ENCODE peak calls at places on chromosome X, in seven cellular contexts. One of them, this sample, is unnamed.
A peak's percentile ranks its signal among the peaks of the same experiment; 100 is the strongest.

GRCh38 chrX:30875957-30876356 is 13.1 kb downstream of the TAB3 start:
- DNase-seq in cardiac muscle cell: peak; percentile 63
- DNase-seq in H7: no peak
- DNase-seq in iris pigment epithelial cell: peak; percentile 88
- DNase-seq in GOT3: no peak
- DNase-seq in activated T-cell treated with anti-CD3 and anti-CD28 coated beads, Interleukin-2, amount 50 U/mL, for 72 hours: peak; percentile 4
- DNase-seq in stimulated activated CD4-positive, alpha-beta T cell treated with anti-CD3 and anti-CD28 coated beads, Interleukin-4, amount 100 ng/mL, for 1 hour: no peak
- DNase-seq in this sample: no peak

GRCh38 chrX:133290076-133290475 is 71.9 kb upstream of the TFDP3 start:
- DNase-seq in activated T-cell treated with anti-CD3 and anti-CD28 coated beads, Interleukin-2, amount 50 U/mL, for 72 hours: no peak
- DNase-seq in GOT3: no peak
- DNase-seq in iris pigment epithelial cell: peak; percentile 34
- DNase-seq in cardiac muscle cell: peak; percentile 9
- DNase-seq in stimulated activated CD4-positive, alpha-beta T cell treated with anti-CD3 and anti-CD28 coated beads, Interleukin-4, amount 100 ng/mL, for 1 hour: no peak
- DNase-seq in H7: no peak
- DNase-seq in this sample: no peak

GRCh38 chrX:13266641-13267420 is 53.0 kb downstream of the ATXN3L start:
- DNase-seq in stimulated activated CD4-positive, alpha-beta T cell treated with anti-CD3 and anti-CD28 coated beads, Interleukin-4, amount 100 ng/mL, for 1 hour: peak; percentile 2
- DNase-seq in GOT3: no peak
- DNase-seq in H7: no peak
- DNase-seq in iris pigment epithelial cell: peak; percentile 52
- DNase-seq in activated T-cell treated with anti-CD3 and anti-CD28 coated beads, Interleukin-2, amount 50 U/mL, for 72 hours: no peak
- DNase-seq in cardiac muscle cell: no peak
- DNase-seq in this sample: no peak

GRCh38 chrX:12974797-12975669 is at the start of gene TMSB4X:
- DNase-seq in stimulated activated CD4-positive, alpha-beta T cell treated with anti-CD3 and anti-CD28 coated beads, Interleukin-4, amount 100 ng/mL, for 1 hour: peak; percentile 82
- DNase-seq in H7: peak; percentile 95
- DNase-seq in GOT3: peak; percentile 98
- DNase-seq in cardiac muscle cell: peak; percentile 87
- DNase-seq in iris pigment epithelial cell: peak; percentile 76
- DNase-seq in activated T-cell treated with anti-CD3 and anti-CD28 coated beads, Interleukin-2, amount 50 U/mL, for 72 hours: peak; percentile 88
- DNase-seq in this sample: peak; percentile 80

GRCh38 chrX:134999469-134999868 is 8.7 kb downstream of the SMIM10 start:
- DNase-seq in stimulated activated CD4-positive, alpha-beta T cell treated with anti-CD3 and anti-CD28 coated beads, Interleukin-4, amount 100 ng/mL, for 1 hour: no peak
- DNase-seq in cardiac muscle cell: peak; percentile 71
- DNase-seq in iris pigment epithelial cell: peak; percentile 62
- DNase-seq in activated T-cell treated with anti-CD3 and anti-CD28 coated beads, Interleukin-2, amount 50 U/mL, for 72 hours: no peak
- DNase-seq in GOT3: no peak
- DNase-seq in H7: peak; percentile 49
- DNase-seq in this sample: no peak

GRCh38 chrX:17075004-17075403 is 128.5 kb downstream of the REPS2 start:
- DNase-seq in H7: no peak
- DNase-seq in iris pigment epithelial cell: no peak
- DNase-seq in activated T-cell treated with anti-CD3 and anti-CD28 coated beads, Interleukin-2, amount 50 U/mL, for 72 hours: no peak
- DNase-seq in stimulated activated CD4-positive, alpha-beta T cell treated with anti-CD3 and anti-CD28 coated beads, Interleukin-4, amount 100 ng/mL, for 1 hour: no peak
- DNase-seq in GOT3: no peak
- DNase-seq in cardiac muscle cell: no peak
- DNase-seq in this sample: no peak

GRCh38 chrX:47960400-47960799 is 43.4 kb downstream of the ZNF182 start:
- DNase-seq in stimulated activated CD4-positive, alpha-beta T cell treated with anti-CD3 and anti-CD28 coated beads, Interleukin-4, amount 100 ng/mL, for 1 hour: no peak
- DNase-seq in H7: no peak
- DNase-seq in GOT3: no peak
- DNase-seq in iris pigment epithelial cell: no peak
- DNase-seq in cardiac muscle cell: no peak
- DNase-seq in activated T-cell treated with anti-CD3 and anti-CD28 coated beads, Interleukin-2, amount 50 U/mL, for 72 hours: no peak
- DNase-seq in this sample: no peak

GRCh38 chrX:37685452-37686347 is at the start of gene XK:
- DNase-seq in stimulated activated CD4-positive, alpha-beta T cell treated with anti-CD3 and anti-CD28 coated beads, Interleukin-4, amount 100 ng/mL, for 1 hour: peak; percentile 33
- DNase-seq in iris pigment epithelial cell: peak; percentile 14
- DNase-seq in cardiac muscle cell: peak; percentile 25
- DNase-seq in H7: peak; percentile 76
- DNase-seq in activated T-cell treated with anti-CD3 and anti-CD28 coated beads, Interleukin-2, amount 50 U/mL, for 72 hours: peak; percentile 47
- DNase-seq in GOT3: no peak
- DNase-seq in this sample: peak; percentile 19

GRCh38 chrX:6226646-6227444 is 1.8 kb downstream of the NLGN4X start:
- DNase-seq in activated T-cell treated with anti-CD3 and anti-CD28 coated beads, Interleukin-2, amount 50 U/mL, for 72 hours: no peak
- DNase-seq in iris pigment epithelial cell: no peak
- DNase-seq in GOT3: no peak
- DNase-seq in stimulated activated CD4-positive, alpha-beta T cell treated with anti-CD3 and anti-CD28 coated beads, Interleukin-4, amount 100 ng/mL, for 1 hour: no peak
- DNase-seq in cardiac muscle cell: no peak
- DNase-seq in H7: peak; percentile 75
- DNase-seq in this sample: no peak

GRCh38 chrX:109856974-109857373 is 123.9 kb upstream of the ACSL4 start:
- DNase-seq in stimulated activated CD4-positive, alpha-beta T cell treated with anti-CD3 and anti-CD28 coated beads, Interleukin-4, amount 100 ng/mL, for 1 hour: no peak
- DNase-seq in iris pigment epithelial cell: peak; percentile 31
- DNase-seq in H7: peak; percentile 22
- DNase-seq in cardiac muscle cell: peak; percentile 54
- DNase-seq in activated T-cell treated with anti-CD3 and anti-CD28 coated beads, Interleukin-2, amount 50 U/mL, for 72 hours: peak; percentile 23
- DNase-seq in GOT3: no peak
- DNase-seq in this sample: peak; percentile 23

GRCh38 chrX:132023896-132024386 is 839 bp downstream of the STK26 start:
- DNase-seq in H7: no peak
- DNase-seq in iris pigment epithelial cell: no peak
- DNase-seq in activated T-cell treated with anti-CD3 and anti-CD28 coated beads, Interleukin-2, amount 50 U/mL, for 72 hours: peak; percentile 57
- DNase-seq in GOT3: no peak
- DNase-seq in stimulated activated CD4-positive, alpha-beta T cell treated with anti-CD3 and anti-CD28 coated beads, Interleukin-4, amount 100 ng/mL, for 1 hour: peak; percentile 45
- DNase-seq in cardiac muscle cell: no peak
- DNase-seq in this sample: peak; percentile 12

GRCh38 chrX:101682723-101683122 is 23.1 kb upstream of the ARMCX2 start:
- DNase-seq in activated T-cell treated with anti-CD3 and anti-CD28 coated beads, Interleukin-2, amount 50 U/mL, for 72 hours: no peak
- DNase-seq in stimulated activated CD4-positive, alpha-beta T cell treated with anti-CD3 and anti-CD28 coated beads, Interleukin-4, amount 100 ng/mL, for 1 hour: no peak
- DNase-seq in iris pigment epithelial cell: peak; percentile 5
- DNase-seq in GOT3: peak; percentile 4
- DNase-seq in cardiac muscle cell: no peak
- DNase-seq in H7: no peak
- DNase-seq in this sample: no peak

GRCh38 chrX:101745046-101745445 is 85.4 kb upstream of the ARMCX2 start:
- DNase-seq in iris pigment epithelial cell: no peak
- DNase-seq in cardiac muscle cell: no peak
- DNase-seq in activated T-cell treated with anti-CD3 and anti-CD28 coated beads, Interleukin-2, amount 50 U/mL, for 72 hours: no peak
- DNase-seq in stimulated activated CD4-positive, alpha-beta T cell treated with anti-CD3 and anti-CD28 coated beads, Interleukin-4, amount 100 ng/mL, for 1 hour: no peak
- DNase-seq in H7: no peak
- DNase-seq in GOT3: no peak
- DNase-seq in this sample: no peak

GRCh38 chrX:117808413-117808812 is 308.2 kb downstream of the KLHL13 start:
- DNase-seq in cardiac muscle cell: no peak
- DNase-seq in GOT3: no peak
- DNase-seq in stimulated activated CD4-positive, alpha-beta T cell treated with anti-CD3 and anti-CD28 coated beads, Interleukin-4, amount 100 ng/mL, for 1 hour: no peak
- DNase-seq in activated T-cell treated with anti-CD3 and anti-CD28 coated beads, Interleukin-2, amount 50 U/mL, for 72 hours: no peak
- DNase-seq in H7: no peak
- DNase-seq in iris pigment epithelial cell: no peak
- DNase-seq in this sample: no peak

GRCh38 chrX:56025872-56026571 is 206.1 kb upstream of the KLF8 start:
- DNase-seq in activated T-cell treated with anti-CD3 and anti-CD28 coated beads, Interleukin-2, amount 50 U/mL, for 72 hours: no peak
- DNase-seq in iris pigment epithelial cell: no peak
- DNase-seq in stimulated activated CD4-positive, alpha-beta T cell treated with anti-CD3 and anti-CD28 coated beads, Interleukin-4, amount 100 ng/mL, for 1 hour: no peak
- DNase-seq in H7: no peak
- DNase-seq in cardiac muscle cell: no peak
- DNase-seq in GOT3: no peak
- DNase-seq in this sample: no peak

GRCh38 chrX:148311544-148311943 is 188.9 kb upstream of the AFF2 start:
- DNase-seq in GOT3: no peak
- DNase-seq in H7: no peak
- DNase-seq in cardiac muscle cell: no peak
- DNase-seq in activated T-cell treated with anti-CD3 and anti-CD28 coated beads, Interleukin-2, amount 50 U/mL, for 72 hours: no peak
- DNase-seq in stimulated activated CD4-positive, alpha-beta T cell treated with anti-CD3 and anti-CD28 coated beads, Interleukin-4, amount 100 ng/mL, for 1 hour: no peak
- DNase-seq in iris pigment epithelial cell: no peak
- DNase-seq in this sample: no peak

GRCh38 chrX:77628294-77629025 is 157.6 kb downstream of the ATRX start:
- DNase-seq in activated T-cell treated with anti-CD3 and anti-CD28 coated beads, Interleukin-2, amount 50 U/mL, for 72 hours: no peak
- DNase-seq in iris pigment epithelial cell: no peak
- DNase-seq in H7: no peak
- DNase-seq in GOT3: no peak
- DNase-seq in stimulated activated CD4-positive, alpha-beta T cell treated with anti-CD3 and anti-CD28 coated beads, Interleukin-4, amount 100 ng/mL, for 1 hour: no peak
- DNase-seq in cardiac muscle cell: peak; percentile 6
- DNase-seq in this sample: no peak

GRCh38 chrX:68694429-68695205 is 47.2 kb downstream of the STARD8 start:
- DNase-seq in activated T-cell treated with anti-CD3 and anti-CD28 coated beads, Interleukin-2, amount 50 U/mL, for 72 hours: no peak
- DNase-seq in stimulated activated CD4-positive, alpha-beta T cell treated with anti-CD3 and anti-CD28 coated beads, Interleukin-4, amount 100 ng/mL, for 1 hour: no peak
- DNase-seq in H7: no peak
- DNase-seq in cardiac muscle cell: no peak
- DNase-seq in GOT3: no peak
- DNase-seq in iris pigment epithelial cell: no peak
- DNase-seq in this sample: no peak

GRCh38 chrX:28697732-28698131 is 110.5 kb downstream of the IL1RAPL1 start:
- DNase-seq in H7: no peak
- DNase-seq in iris pigment epithelial cell: no peak
- DNase-seq in stimulated activated CD4-positive, alpha-beta T cell treated with anti-CD3 and anti-CD28 coated beads, Interleukin-4, amount 100 ng/mL, for 1 hour: no peak
- DNase-seq in cardiac muscle cell: no peak
- DNase-seq in GOT3: no peak
- DNase-seq in activated T-cell treated with anti-CD3 and anti-CD28 coated beads, Interleukin-2, amount 50 U/mL, for 72 hours: no peak
- DNase-seq in this sample: no peak

GRCh38 chrX:23344208-23344903 is 9.7 kb downstream of the PTCHD1 start:
- DNase-seq in activated T-cell treated with anti-CD3 and anti-CD28 coated beads, Interleukin-2, amount 50 U/mL, for 72 hours: no peak
- DNase-seq in GOT3: no peak
- DNase-seq in iris pigment epithelial cell: peak; percentile 40
- DNase-seq in stimulated activated CD4-positive, alpha-beta T cell treated with anti-CD3 and anti-CD28 coated beads, Interleukin-4, amount 100 ng/mL, for 1 hour: no peak
- DNase-seq in H7: peak; percentile 19
- DNase-seq in cardiac muscle cell: no peak
- DNase-seq in this sample: no peak

GRCh38 chrX:150567645-150568319 is 639 bp upstream of the MTM1 start:
- DNase-seq in stimulated activated CD4-positive, alpha-beta T cell treated with anti-CD3 and anti-CD28 coated beads, Interleukin-4, amount 100 ng/mL, for 1 hour: no peak
- DNase-seq in activated T-cell treated with anti-CD3 and anti-CD28 coated beads, Interleukin-2, amount 50 U/mL, for 72 hours: no peak
- DNase-seq in GOT3: no peak
- DNase-seq in iris pigment epithelial cell: no peak
- DNase-seq in H7: no peak
- DNase-seq in cardiac muscle cell: no peak
- DNase-seq in this sample: no peak

GRCh38 chrX:39886282-39886681 is 211.5 kb downstream of the BCOR start:
- DNase-seq in cardiac muscle cell: no peak
- DNase-seq in GOT3: no peak
- DNase-seq in iris pigment epithelial cell: no peak
- DNase-seq in stimulated activated CD4-positive, alpha-beta T cell treated with anti-CD3 and anti-CD28 coated beads, Interleukin-4, amount 100 ng/mL, for 1 hour: no peak
- DNase-seq in H7: no peak
- DNase-seq in activated T-cell treated with anti-CD3 and anti-CD28 coated beads, Interleukin-2, amount 50 U/mL, for 72 hours: no peak
- DNase-seq in this sample: no peak

GRCh38 chrX:45592067-45592466 is 391.4 kb upstream of the DIPK2B start:
- DNase-seq in GOT3: no peak
- DNase-seq in activated T-cell treated with anti-CD3 and anti-CD28 coated beads, Interleukin-2, amount 50 U/mL, for 72 hours: no peak
- DNase-seq in H7: no peak
- DNase-seq in cardiac muscle cell: peak; percentile 1
- DNase-seq in iris pigment epithelial cell: no peak
- DNase-seq in stimulated activated CD4-positive, alpha-beta T cell treated with anti-CD3 and anti-CD28 coated beads, Interleukin-4, amount 100 ng/mL, for 1 hour: no peak
- DNase-seq in this sample: no peak

GRCh38 chrX:124406294-124407013 is 60.1 kb downstream of the SH2D1A start:
- DNase-seq in stimulated activated CD4-positive, alpha-beta T cell treated with anti-CD3 and anti-CD28 coated beads, Interleukin-4, amount 100 ng/mL, for 1 hour: peak; percentile 44
- DNase-seq in activated T-cell treated with anti-CD3 and anti-CD28 coated beads, Interleukin-2, amount 50 U/mL, for 72 hours: peak; percentile 72
- DNase-seq in H7: peak; percentile 64
- DNase-seq in GOT3: peak; percentile 9
- DNase-seq in iris pigment epithelial cell: peak; percentile 83
- DNase-seq in cardiac muscle cell: peak; percentile 74
- DNase-seq in this sample: peak; percentile 1

GRCh38 chrX:83508006-83508405 is at the start of gene POU3F4:
- DNase-seq in H7: peak; percentile 78
- DNase-seq in iris pigment epithelial cell: no peak
- DNase-seq in activated T-cell treated with anti-CD3 and anti-CD28 coated beads, Interleukin-2, amount 50 U/mL, for 72 hours: no peak
- DNase-seq in cardiac muscle cell: no peak
- DNase-seq in stimulated activated CD4-positive, alpha-beta T cell treated with anti-CD3 and anti-CD28 coated beads, Interleukin-4, amount 100 ng/mL, for 1 hour: no peak
- DNase-seq in GOT3: no peak
- DNase-seq in this sample: no peak

GRCh38 chrX:110188701-110189558 is 129.0 kb downstream of the AMMECR1 start:
- DNase-seq in cardiac muscle cell: no peak
- DNase-seq in iris pigment epithelial cell: no peak
- DNase-seq in activated T-cell treated with anti-CD3 and anti-CD28 coated beads, Interleukin-2, amount 50 U/mL, for 72 hours: no peak
- DNase-seq in H7: no peak
- DNase-seq in GOT3: no peak
- DNase-seq in stimulated activated CD4-positive, alpha-beta T cell treated with anti-CD3 and anti-CD28 coated beads, Interleukin-4, amount 100 ng/mL, for 1 hour: no peak
- DNase-seq in this sample: no peak

GRCh38 chrX:45735571-45735970 is 534.9 kb upstream of the DIPK2B start:
- DNase-seq in activated T-cell treated with anti-CD3 and anti-CD28 coated beads, Interleukin-2, amount 50 U/mL, for 72 hours: no peak
- DNase-seq in cardiac muscle cell: no peak
- DNase-seq in H7: no peak
- DNase-seq in GOT3: no peak
- DNase-seq in iris pigment epithelial cell: no peak
- DNase-seq in stimulated activated CD4-positive, alpha-beta T cell treated with anti-CD3 and anti-CD28 coated beads, Interleukin-4, amount 100 ng/mL, for 1 hour: no peak
- DNase-seq in this sample: no peak

GRCh38 chrX:152897216-152898144 is at the start of gene ZNF185:
- DNase-seq in activated T-cell treated with anti-CD3 and anti-CD28 coated beads, Interleukin-2, amount 50 U/mL, for 72 hours: no peak
- DNase-seq in stimulated activated CD4-positive, alpha-beta T cell treated with anti-CD3 and anti-CD28 coated beads, Interleukin-4, amount 100 ng/mL, for 1 hour: peak; percentile 3
- DNase-seq in iris pigment epithelial cell: peak; percentile 10
- DNase-seq in H7: peak; percentile 94
- DNase-seq in GOT3: no peak
- DNase-seq in cardiac muscle cell: peak; percentile 58
- DNase-seq in this sample: no peak

GRCh38 chrX:29241831-29242230 is 654.6 kb downstream of the IL1RAPL1 start:
- DNase-seq in H7: no peak
- DNase-seq in GOT3: no peak
- DNase-seq in stimulated activated CD4-positive, alpha-beta T cell treated with anti-CD3 and anti-CD28 coated beads, Interleukin-4, amount 100 ng/mL, for 1 hour: no peak
- DNase-seq in activated T-cell treated with anti-CD3 and anti-CD28 coated beads, Interleukin-2, amount 50 U/mL, for 72 hours: no peak
- DNase-seq in cardiac muscle cell: no peak
- DNase-seq in iris pigment epithelial cell: peak; percentile 51
- DNase-seq in this sample: no peak

GRCh38 chrX:331145-331771 is 12.7 kb upstream of the GTPBP6 start:
- DNase-seq in H7: peak; percentile 88
- DNase-seq in activated T-cell treated with anti-CD3 and anti-CD28 coated beads, Interleukin-2, amount 50 U/mL, for 72 hours: peak; percentile 14
- DNase-seq in cardiac muscle cell: peak; percentile 51
- DNase-seq in GOT3: peak; percentile 26
- DNase-seq in stimulated activated CD4-positive, alpha-beta T cell treated with anti-CD3 and anti-CD28 coated beads, Interleukin-4, amount 100 ng/mL, for 1 hour: no peak
- DNase-seq in iris pigment epithelial cell: peak; percentile 39
- DNase-seq in this sample: no peak

GRCh38 chrX:2536974-2537373 is 36.2 kb upstream of the DHRSX start:
- DNase-seq in cardiac muscle cell: no peak
- DNase-seq in H7: no peak
- DNase-seq in activated T-cell treated with anti-CD3 and anti-CD28 coated beads, Interleukin-2, amount 50 U/mL, for 72 hours: no peak
- DNase-seq in GOT3: no peak
- DNase-seq in iris pigment epithelial cell: no peak
- DNase-seq in stimulated activated CD4-positive, alpha-beta T cell treated with anti-CD3 and anti-CD28 coated beads, Interleukin-4, amount 100 ng/mL, for 1 hour: no peak
- DNase-seq in this sample: no peak

GRCh38 chrX:136437774-136438173 is 50.0 kb upstream of the BRS3 start:
- DNase-seq in GOT3: no peak
- DNase-seq in stimulated activated CD4-positive, alpha-beta T cell treated with anti-CD3 and anti-CD28 coated beads, Interleukin-4, amount 100 ng/mL, for 1 hour: no peak
- DNase-seq in cardiac muscle cell: no peak
- DNase-seq in iris pigment epithelial cell: no peak
- DNase-seq in H7: no peak
- DNase-seq in activated T-cell treated with anti-CD3 and anti-CD28 coated beads, Interleukin-2, amount 50 U/mL, for 72 hours: no peak
- DNase-seq in this sample: no peak

GRCh38 chrX:49058794-49059193 is at the start of gene CCDC120:
- DNase-seq in stimulated activated CD4-positive, alpha-beta T cell treated with anti-CD3 and anti-CD28 coated beads, Interleukin-4, amount 100 ng/mL, for 1 hour: no peak
- DNase-seq in cardiac muscle cell: no peak
- DNase-seq in activated T-cell treated with anti-CD3 and anti-CD28 coated beads, Interleukin-2, amount 50 U/mL, for 72 hours: no peak
- DNase-seq in iris pigment epithelial cell: no peak
- DNase-seq in GOT3: no peak
- DNase-seq in H7: peak; percentile 90
- DNase-seq in this sample: no peak

GRCh38 chrX:77595848-77596247 is 148.7 kb downstream of the FGF16 start:
- DNase-seq in H7: no peak
- DNase-seq in GOT3: no peak
- DNase-seq in stimulated activated CD4-positive, alpha-beta T cell treated with anti-CD3 and anti-CD28 coated beads, Interleukin-4, amount 100 ng/mL, for 1 hour: no peak
- DNase-seq in activated T-cell treated with anti-CD3 and anti-CD28 coated beads, Interleukin-2, amount 50 U/mL, for 72 hours: no peak
- DNase-seq in iris pigment epithelial cell: peak; percentile 27
- DNase-seq in cardiac muscle cell: no peak
- DNase-seq in this sample: no peak

GRCh38 chrX:68462197-68462596 is 28.9 kb upstream of the OPHN1 start:
- DNase-seq in GOT3: no peak
- DNase-seq in H7: no peak
- DNase-seq in cardiac muscle cell: peak; percentile 36
- DNase-seq in activated T-cell treated with anti-CD3 and anti-CD28 coated beads, Interleukin-2, amount 50 U/mL, for 72 hours: no peak
- DNase-seq in iris pigment epithelial cell: peak; percentile 33
- DNase-seq in stimulated activated CD4-positive, alpha-beta T cell treated with anti-CD3 and anti-CD28 coated beads, Interleukin-4, amount 100 ng/mL, for 1 hour: no peak
- DNase-seq in this sample: no peak

GRCh38 chrX:139158256-139158655 is 372.3 kb upstream of the F9 start:
- DNase-seq in cardiac muscle cell: no peak
- DNase-seq in activated T-cell treated with anti-CD3 and anti-CD28 coated beads, Interleukin-2, amount 50 U/mL, for 72 hours: no peak
- DNase-seq in iris pigment epithelial cell: no peak
- DNase-seq in stimulated activated CD4-positive, alpha-beta T cell treated with anti-CD3 and anti-CD28 coated beads, Interleukin-4, amount 100 ng/mL, for 1 hour: no peak
- DNase-seq in H7: no peak
- DNase-seq in GOT3: no peak
- DNase-seq in this sample: no peak

This sample was measured in memory B cell.